ENCODE peak calls at places on chromosomes 11 and 22, in nine cellular contexts. P, C, L, H, J, Z, W, U and M are unnamed samples.
A peak's percentile ranks its signal among the peaks of the same experiment; 100 is the strongest.

GRCh38 chr22:45096256-45096907 is 67.3 kb upstream of the NUP50 start:
- DNase-seq in P (peak; percentile 72), C (peak; percentile 69), L (no peak), H (peak; percentile 35), J (no peak), Z (peak; percentile 16), W (peak; percentile 80), U (peak; percentile 68), M (no peak)

GRCh38 chr22:24043957-24044356 is 32.9 kb downstream of the CABIN1 start:
- DNase-seq in P (no peak), C (no peak), L (no peak), H (no peak), J (no peak), Z (no peak), W (no peak), U (no peak), M (no peak)

GRCh38 chr11:127345819-127346459 is 345.4 kb upstream of the KIRREL3 start:
- DNase-seq in P (peak; percentile 56), C (peak; percentile 58), L (no peak), H (peak; percentile 2), J (peak; percentile 18), Z (no peak), W (peak; percentile 66), U (peak; percentile 35), M (peak; percentile 7)

GRCh38 chr11:57567512-57568329 is at the start of gene UBE2L6:
- DNase-seq in P (no peak), C (peak; percentile 54), L (no peak), H (peak; percentile 40), J (peak; percentile 83), Z (peak; percentile 55), W (peak; percentile 65), U (peak; percentile 61), M (peak; percentile 76)

GRCh38 chr11:35893796-35894475 is 49.9 kb upstream of the LDLRAD3 start:
- DNase-seq in P (peak; percentile 63), C (peak; percentile 23), L (no peak), H (no peak), J (no peak), Z (no peak), W (no peak), U (no peak), M (no peak)

GRCh38 chr11:97471480-97471879 is 1081.7 kb downstream of the JRKL start:
- DNase-seq in P (no peak), C (no peak), L (no peak), H (no peak), J (no peak), Z (no peak), W (no peak), U (no peak), M (no peak)

GRCh38 chr11:12693485-12694181 is 19.4 kb downstream of the TEAD1 start:
- DNase-seq in P (peak; percentile 94), C (peak; percentile 99), L (peak; percentile 90), H (peak; percentile 99), J (peak; percentile 33), Z (no peak), W (peak; percentile 75), U (peak; percentile 95), M (no peak)

GRCh38 chr22:49532831-49533802 is 294.6 kb downstream of the BRD1 start:
- DNase-seq in P (no peak), C (no peak), L (no peak), H (no peak), J (no peak), Z (no peak), W (no peak), U (no peak), M (no peak)

GRCh38 chr11:121270286-121270685 is 22.3 kb upstream of the SC5D start:
- DNase-seq in P (no peak), C (no peak), L (no peak), H (no peak), J (no peak), Z (no peak), W (peak; percentile 62), U (no peak), M (no peak)

GRCh38 chr11:134913999-134914590 is 502.1 kb upstream of the B3GAT1 start:
- DNase-seq in P (no peak), C (no peak), L (no peak), H (no peak), J (no peak), Z (no peak), W (no peak), U (no peak), M (no peak)